ENCODE peak calls at places on chromosomes 11 and 22, in nine cellular contexts. One of them, this sample, is unnamed.

GRCh38 chr22:36579441-36579840 is 50.5 kb upstream of the EIF3D start:
- DNase-seq in fibroblast of lung: no peak
- DNase-seq in thoracic aorta: no peak
- DNase-seq in heart left ventricle: no peak
- DNase-seq in hepatocyte: no peak
- DNase-seq in Caco-2: no peak
- DNase-seq in lower leg skin: no peak
- DNase-seq in heart right ventricle: no peak
- DNase-seq in mammary epithelial cell: no peak
- DNase-seq in this sample: no peak

GRCh38 chr11:35289821-35290220 is 129.5 kb downstream of the SLC1A2 start:
- DNase-seq in lower leg skin: no peak
- DNase-seq in Caco-2: no peak
- DNase-seq in hepatocyte: no peak
- DNase-seq in heart left ventricle: no peak
- DNase-seq in heart right ventricle: no peak
- DNase-seq in thoracic aorta: no peak
- DNase-seq in mammary epithelial cell: no peak
- DNase-seq in fibroblast of lung: peak; percentile 24
- DNase-seq in this sample: no peak

GRCh38 chr22:19478086-19478392 is 954 bp downstream of the UFD1 start:
- DNase-seq in heart right ventricle: no peak
- DNase-seq in lower leg skin: no peak
- DNase-seq in mammary epithelial cell: no peak
- DNase-seq in Caco-2: no peak
- DNase-seq in heart left ventricle: no peak
- DNase-seq in thoracic aorta: no peak
- DNase-seq in fibroblast of lung: no peak
- DNase-seq in hepatocyte: no peak
- DNase-seq in this sample: no peak

GRCh38 chr11:64084962-64085710 is 49.4 kb downstream of the FLRT1 start:
- DNase-seq in heart left ventricle: no peak
- DNase-seq in mammary epithelial cell: no peak
- DNase-seq in thoracic aorta: no peak
- DNase-seq in fibroblast of lung: no peak
- DNase-seq in hepatocyte: peak; percentile 75
- DNase-seq in Caco-2: peak; percentile 54
- DNase-seq in lower leg skin: no peak
- DNase-seq in heart right ventricle: no peak
- DNase-seq in this sample: no peak

GRCh38 chr22:40679964-40680818 is 907 bp downstream of the MCHR1 start:
- DNase-seq in hepatocyte: peak; percentile 35
- DNase-seq in thoracic aorta: no peak
- DNase-seq in heart right ventricle: no peak
- DNase-seq in heart left ventricle: no peak
- DNase-seq in mammary epithelial cell: no peak
- DNase-seq in lower leg skin: no peak
- DNase-seq in Caco-2: no peak
- DNase-seq in fibroblast of lung: no peak
- DNase-seq in this sample: no peak

GRCh38 chr11:132228756-132229325 is 858.4 kb downstream of the NTM start:
- DNase-seq in heart right ventricle: no peak
- DNase-seq in heart left ventricle: no peak
- DNase-seq in mammary epithelial cell: peak; percentile 21
- DNase-seq in Caco-2: no peak
- DNase-seq in hepatocyte: no peak
- DNase-seq in fibroblast of lung: no peak
- DNase-seq in thoracic aorta: no peak
- DNase-seq in lower leg skin: no peak
- DNase-seq in this sample: no peak

GRCh38 chr11:36073411-36074203 is 129.7 kb downstream of the LDLRAD3 start:
- DNase-seq in lower leg skin: no peak
- DNase-seq in Caco-2: no peak
- DNase-seq in fibroblast of lung: peak; percentile 93
- DNase-seq in mammary epithelial cell: peak; percentile 30
- DNase-seq in thoracic aorta: no peak
- DNase-seq in hepatocyte: peak; percentile 52
- DNase-seq in heart left ventricle: peak; percentile 43
- DNase-seq in heart right ventricle: peak; percentile 46
- DNase-seq in this sample: peak; percentile 74

GRCh38 chr11:134062255-134063030 is 6.4 kb upstream of the JAM3 start:
- DNase-seq in Caco-2: no peak
- DNase-seq in lower leg skin: no peak
- DNase-seq in heart left ventricle: no peak
- DNase-seq in thoracic aorta: no peak
- DNase-seq in heart right ventricle: no peak
- DNase-seq in hepatocyte: no peak
- DNase-seq in fibroblast of lung: no peak
- DNase-seq in mammary epithelial cell: no peak
- DNase-seq in this sample: no peak

GRCh38 chr11:441418-442274 is at the start of gene ANO9:
- DNase-seq in Caco-2: peak; percentile 86
- DNase-seq in lower leg skin: no peak
- DNase-seq in heart right ventricle: no peak
- DNase-seq in heart left ventricle: no peak
- DNase-seq in hepatocyte: peak; percentile 84
- DNase-seq in fibroblast of lung: no peak
- DNase-seq in thoracic aorta: no peak
- DNase-seq in mammary epithelial cell: peak; percentile 54
- DNase-seq in this sample: no peak

GRCh38 chr11:17432041-17432440 is 43.6 kb upstream of the KCNJ11 start:
- DNase-seq in lower leg skin: no peak
- DNase-seq in thoracic aorta: no peak
- DNase-seq in heart right ventricle: no peak
- DNase-seq in Caco-2: no peak
- DNase-seq in hepatocyte: no peak
- DNase-seq in mammary epithelial cell: no peak
- DNase-seq in fibroblast of lung: no peak
- DNase-seq in heart left ventricle: no peak
- DNase-seq in this sample: no peak

GRCh38 chr11:61009392-61010275 is 38.2 kb downstream of the CD6 start:
- DNase-seq in thoracic aorta: no peak
- DNase-seq in fibroblast of lung: no peak
- DNase-seq in hepatocyte: no peak
- DNase-seq in heart right ventricle: no peak
- DNase-seq in mammary epithelial cell: no peak
- DNase-seq in Caco-2: no peak
- DNase-seq in lower leg skin: no peak
- DNase-seq in heart left ventricle: no peak
- DNase-seq in this sample: no peak

GRCh38 chr11:61010466-61011238 is 39.2 kb downstream of the CD6 start:
- DNase-seq in thoracic aorta: no peak
- DNase-seq in mammary epithelial cell: no peak
- DNase-seq in lower leg skin: no peak
- DNase-seq in Caco-2: no peak
- DNase-seq in fibroblast of lung: no peak
- DNase-seq in hepatocyte: no peak
- DNase-seq in heart left ventricle: no peak
- DNase-seq in heart right ventricle: no peak
- DNase-seq in this sample: no peak

GRCh38 chr11:61008971-61009370 is 37.5 kb downstream of the CD6 start:
- DNase-seq in fibroblast of lung: no peak
- DNase-seq in Caco-2: no peak
- DNase-seq in lower leg skin: no peak
- DNase-seq in mammary epithelial cell: no peak
- DNase-seq in hepatocyte: no peak
- DNase-seq in thoracic aorta: no peak
- DNase-seq in heart right ventricle: no peak
- DNase-seq in heart left ventricle: no peak
- DNase-seq in this sample: no peak

GRCh38 chr11:61007383-61007970 is 36.0 kb downstream of the CD6 start:
- DNase-seq in heart left ventricle: no peak
- DNase-seq in thoracic aorta: no peak
- DNase-seq in fibroblast of lung: no peak
- DNase-seq in mammary epithelial cell: no peak
- DNase-seq in heart right ventricle: no peak
- DNase-seq in Caco-2: no peak
- DNase-seq in hepatocyte: peak; percentile 62
- DNase-seq in lower leg skin: no peak
- DNase-seq in this sample: no peak

GRCh38 chr11:61007971-61008896 is 36.8 kb downstream of the CD6 start:
- DNase-seq in fibroblast of lung: no peak
- DNase-seq in heart right ventricle: no peak
- DNase-seq in lower leg skin: no peak
- DNase-seq in thoracic aorta: no peak
- DNase-seq in Caco-2: no peak
- DNase-seq in mammary epithelial cell: no peak
- DNase-seq in heart left ventricle: no peak
- DNase-seq in hepatocyte: peak; percentile 30
- DNase-seq in this sample: no peak
- H3K4me3 ChIP-seq in fibroblast of lung: no peak overlapping the region
- H3K4me3 ChIP-seq in heart right ventricle: peak overlapping the region; percentile 42
- H3K4me3 ChIP-seq in lower leg skin: no peak overlapping the region
- H3K4me3 ChIP-seq in thoracic aorta: peak overlapping the region; percentile 65
- H3K4me3 ChIP-seq in Caco-2: peak overlapping the region; percentile 37
- H3K4me3 ChIP-seq in mammary epithelial cell: peak overlapping the region; percentile 11
- H3K4me3 ChIP-seq in heart left ventricle: peak overlapping the region; percentile 50
- H3K4me3 ChIP-seq in hepatocyte: peak overlapping the region; percentile 49
- H3K4me3 ChIP-seq in this sample: peak overlapping the region; percentile 18

DNA sequence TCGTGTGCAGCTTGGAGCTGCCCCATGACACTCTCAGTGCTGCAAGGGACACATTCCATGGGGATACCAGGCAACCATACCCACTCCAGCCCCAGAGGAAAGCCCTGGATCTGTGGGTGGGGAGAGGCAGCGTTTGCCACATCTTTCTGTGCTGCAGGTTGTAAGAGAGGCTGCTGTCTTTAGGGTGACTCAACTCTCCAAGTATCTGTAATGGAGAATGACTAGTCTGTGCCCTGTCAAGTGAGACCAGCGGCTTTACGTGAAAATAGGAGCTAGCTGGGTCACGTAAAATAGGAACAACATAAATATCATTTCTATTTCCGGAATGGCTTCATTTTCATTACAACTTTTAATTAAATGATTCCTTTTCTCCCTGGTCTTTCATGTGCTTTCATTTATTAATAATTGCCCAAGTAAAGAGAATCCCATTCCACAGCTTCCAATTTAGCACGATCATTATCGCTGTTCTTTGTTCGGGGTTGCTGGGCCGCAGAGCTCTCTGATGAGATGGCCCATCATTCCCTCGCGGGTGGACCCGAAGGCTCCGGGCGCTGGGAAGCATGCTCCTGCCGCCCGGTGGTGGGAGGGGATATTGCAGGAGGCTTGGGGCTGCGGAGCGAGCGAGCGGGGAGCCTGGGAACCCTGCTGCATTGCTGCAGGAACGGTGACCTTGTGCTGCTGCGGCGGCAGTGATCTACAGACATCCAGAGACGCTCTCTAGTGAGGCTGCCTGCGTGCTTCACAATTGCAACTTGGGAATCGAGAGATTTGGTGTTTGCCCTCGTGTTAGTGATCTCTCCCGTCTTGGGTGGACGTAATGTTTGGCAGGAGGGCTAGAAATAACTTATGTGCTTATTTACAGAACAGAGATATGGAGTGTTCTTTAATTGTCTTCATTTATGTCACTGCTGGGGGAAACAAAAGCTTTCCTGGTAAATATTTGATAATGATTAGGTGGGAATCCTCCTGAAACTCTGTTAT is 10.6 kb downstream of the SLC6A5 start:
- DNase-seq in heart left ventricle: peak; percentile 74
- DNase-seq in mammary epithelial cell: peak; percentile 79
- DNase-seq in fibroblast of lung: peak; percentile 46
- DNase-seq in lower leg skin: peak; percentile 40
- DNase-seq in heart right ventricle: peak; percentile 64
- DNase-seq in hepatocyte: peak; percentile 89
- DNase-seq in thoracic aorta: no peak
- DNase-seq in Caco-2: peak; percentile 80
- DNase-seq in this sample: peak; percentile 21
- H3K4me3 ChIP-seq in heart left ventricle: peak overlapping the region; percentile 17
- H3K4me3 ChIP-seq in mammary epithelial cell: peak overlapping the region; percentile 2
- H3K4me3 ChIP-seq in fibroblast of lung: peak overlapping the region; percentile 30
- H3K4me3 ChIP-seq in lower leg skin: no peak overlapping the region
- H3K4me3 ChIP-seq in heart right ventricle: no peak overlapping the region
- H3K4me3 ChIP-seq in hepatocyte: no peak overlapping the region
- H3K4me3 ChIP-seq in thoracic aorta: peak overlapping the region; percentile 5
- H3K4me3 ChIP-seq in Caco-2: no peak overlapping the region
- H3K4me3 ChIP-seq in this sample: peak overlapping the region; percentile 3

GRCh38 chr11:73048446-73048845 is 93.7 kb downstream of the FCHSD2 start:
- DNase-seq in fibroblast of lung: no peak
- DNase-seq in heart right ventricle: no peak
- DNase-seq in lower leg skin: no peak
- DNase-seq in heart left ventricle: no peak
- DNase-seq in hepatocyte: no peak
- DNase-seq in Caco-2: no peak
- DNase-seq in thoracic aorta: no peak
- DNase-seq in mammary epithelial cell: no peak
- DNase-seq in this sample: no peak

GRCh38 chr11:73047773-73048371 is 94.2 kb downstream of the FCHSD2 start:
- DNase-seq in hepatocyte: no peak
- DNase-seq in heart right ventricle: no peak
- DNase-seq in lower leg skin: no peak
- DNase-seq in mammary epithelial cell: no peak
- DNase-seq in Caco-2: no peak
- DNase-seq in heart left ventricle: no peak
- DNase-seq in thoracic aorta: no peak
- DNase-seq in fibroblast of lung: no peak
- DNase-seq in this sample: no peak
- H3K4me3 ChIP-seq in hepatocyte: no peak overlapping the region
- H3K4me3 ChIP-seq in heart right ventricle: no peak overlapping the region
- H3K4me3 ChIP-seq in lower leg skin: no peak overlapping the region
- H3K4me3 ChIP-seq in mammary epithelial cell: no peak overlapping the region
- H3K4me3 ChIP-seq in Caco-2: no peak overlapping the region
- H3K4me3 ChIP-seq in heart left ventricle: no peak overlapping the region
- H3K4me3 ChIP-seq in thoracic aorta: no peak overlapping the region
- H3K4me3 ChIP-seq in fibroblast of lung: no peak overlapping the region
- H3K4me3 ChIP-seq in this sample: no peak overlapping the region

GRCh38 chr11:34213366-34213765 is 107.9 kb downstream of the NAT10 start:
- DNase-seq in mammary epithelial cell: peak; percentile 78
- DNase-seq in heart right ventricle: no peak
- DNase-seq in lower leg skin: no peak
- DNase-seq in heart left ventricle: no peak
- DNase-seq in Caco-2: no peak
- DNase-seq in thoracic aorta: no peak
- DNase-seq in fibroblast of lung: no peak
- DNase-seq in hepatocyte: no peak
- DNase-seq in this sample: no peak

GRCh38 chr11:34208266-34209135 is 103.1 kb downstream of the NAT10 start:
- DNase-seq in lower leg skin: no peak
- DNase-seq in mammary epithelial cell: peak; percentile 82
- DNase-seq in thoracic aorta: no peak
- DNase-seq in fibroblast of lung: no peak
- DNase-seq in Caco-2: no peak
- DNase-seq in heart right ventricle: no peak
- DNase-seq in heart left ventricle: no peak
- DNase-seq in hepatocyte: peak; percentile 70
- DNase-seq in this sample: no peak

GRCh38 chr11:34207487-34207886 is 102.1 kb downstream of the NAT10 start:
- DNase-seq in heart right ventricle: no peak
- DNase-seq in Caco-2: no peak
- DNase-seq in thoracic aorta: no peak
- DNase-seq in hepatocyte: no peak
- DNase-seq in fibroblast of lung: no peak
- DNase-seq in mammary epithelial cell: no peak
- DNase-seq in heart left ventricle: no peak
- DNase-seq in lower leg skin: no peak
- DNase-seq in this sample: no peak

GRCh38 chr11:34206598-34207300 is 101.3 kb downstream of the NAT10 start:
- DNase-seq in thoracic aorta: no peak
- DNase-seq in hepatocyte: peak; percentile 47
- DNase-seq in heart right ventricle: no peak
- DNase-seq in lower leg skin: no peak
- DNase-seq in Caco-2: no peak
- DNase-seq in fibroblast of lung: peak; percentile 39
- DNase-seq in heart left ventricle: no peak
- DNase-seq in mammary epithelial cell: no peak
- DNase-seq in this sample: no peak

GRCh38 chr11:34209809-34210208 is 104.4 kb downstream of the NAT10 start:
- DNase-seq in hepatocyte: no peak
- DNase-seq in heart left ventricle: no peak
- DNase-seq in fibroblast of lung: no peak
- DNase-seq in lower leg skin: no peak
- DNase-seq in Caco-2: no peak
- DNase-seq in mammary epithelial cell: no peak
- DNase-seq in heart right ventricle: no peak
- DNase-seq in thoracic aorta: no peak
- DNase-seq in this sample: no peak
- H3K4me3 ChIP-seq in hepatocyte: no peak overlapping the region
- H3K4me3 ChIP-seq in heart left ventricle: no peak overlapping the region
- H3K4me3 ChIP-seq in fibroblast of lung: no peak overlapping the region
- H3K4me3 ChIP-seq in lower leg skin: no peak overlapping the region
- H3K4me3 ChIP-seq in Caco-2: no peak overlapping the region
- H3K4me3 ChIP-seq in mammary epithelial cell: no peak overlapping the region
- H3K4me3 ChIP-seq in heart right ventricle: no peak overlapping the region
- H3K4me3 ChIP-seq in thoracic aorta: no peak overlapping the region
- H3K4me3 ChIP-seq in this sample: no peak overlapping the region